ENCODE peak calls at places on chromosomes 12 and 14, in six cellular contexts. X is AG10803, E is BJ, S is IMR-90, T is nephron progenitor cell, L is endothelial cell. D is an unnamed sample.

GRCh38 chr12:68331500-68331868 is 678 bp downstream of the MDM1 start:
- DNase-seq in X (no peak), E (no peak), S (no peak), T (no peak), L (no peak), D (no peak)

GRCh38 chr12:13103391-13104033 is at the start of gene GSG1:
- DNase-seq in X (no peak), E (no peak), S (peak; percentile 44), T (no peak), L (no peak), D (no peak)

GRCh38 chr14:59406454-59407245 is 58.5 kb downstream of the GPR135 start:
- DNase-seq in X (peak; percentile 40), E (no peak), S (peak; percentile 59), T (no peak), L (no peak), D (no peak)

GRCh38 chr12:9326085-9326484 is 117.9 kb upstream of the PZP start:
- DNase-seq in X (no peak), E (no peak), S (no peak), T (no peak), L (no peak), D (no peak)

GRCh38 chr14:35351497-35351896 is 53.1 kb downstream of the NFKBIA start:
- DNase-seq in X (no peak), E (no peak), S (no peak), T (no peak), L (no peak), D (no peak)

GRCh38 chr14:64220466-64220865 is 73.7 kb downstream of the ESR2 start:
- DNase-seq in X (no peak), E (no peak), S (no peak), T (no peak), L (no peak), D (peak; percentile 76)

GRCh38 chr12:92208613-92209121 is 63.0 kb upstream of the BTG1 start:
- DNase-seq in X (peak; percentile 63), E (no peak), S (peak; percentile 31), T (no peak), L (no peak), D (no peak)

GRCh38 chr12:1391722-1392121 is 202.7 kb downstream of the FBXL14 start:
- DNase-seq in X (no peak), E (no peak), S (no peak), T (peak; percentile 18), L (peak; percentile 24), D (no peak)

GRCh38 chr14:89912667-89913211 is 41.8 kb downstream of the EFCAB11 start:
- DNase-seq in X (peak; percentile 99), E (peak; percentile 98), S (peak; percentile 97), T (no peak), L (no peak), D (no peak)

GRCh38 chr12:55929306-55929791 is 1.6 kb upstream of the DGKA start:
- DNase-seq in X (no peak), E (no peak), S (no peak), T (no peak), L (no peak), D (no peak)

GRCh38 chr12:53217049-53217929 is 10.2 kb upstream of the ITGB7 start:
- DNase-seq in X (peak; percentile 72), E (no peak), S (no peak), T (no peak), L (no peak), D (peak; percentile 43)

GRCh38 chr12:52387859-52388258 is 2.4 kb upstream of the KRT84 start:
- DNase-seq in X (no peak), E (no peak), S (no peak), T (no peak), L (no peak), D (no peak)

GRCh38 chr14:97367278-97367677 is 570.1 kb downstream of the VRK1 start:
- DNase-seq in X (no peak), E (no peak), S (no peak), T (no peak), L (no peak), D (no peak)

GRCh38 chr12:51871126-51871525 is 16.8 kb upstream of the ANKRD33 start:
- DNase-seq in X (no peak), E (no peak), S (no peak), T (no peak), L (no peak), D (peak; percentile 48)

GRCh38 chr14:57317248-57317833 is 48.6 kb downstream of the AP5M1 start:
- DNase-seq in X (peak; percentile 73), E (peak; percentile 4), S (peak; percentile 78), T (peak; percentile 81), L (peak; percentile 80), D (peak; percentile 27)

GRCh38 chr12:81181701-81182100 is 103.8 kb downstream of the ACSS3 start:
- DNase-seq in X (no peak), E (no peak), S (no peak), T (no peak), L (no peak), D (no peak)

GRCh38 chr12:53343978-53344377 is 7.8 kb upstream of the SP7 start:
- DNase-seq in X (no peak), E (no peak), S (no peak), T (no peak), L (no peak), D (no peak)

GRCh38 chr12:55720071-55720564 is at the start of gene RDH5:
- DNase-seq in X (peak; percentile 88), E (no peak), S (peak; percentile 89), T (no peak), L (no peak), D (peak; percentile 69)

DNA sequence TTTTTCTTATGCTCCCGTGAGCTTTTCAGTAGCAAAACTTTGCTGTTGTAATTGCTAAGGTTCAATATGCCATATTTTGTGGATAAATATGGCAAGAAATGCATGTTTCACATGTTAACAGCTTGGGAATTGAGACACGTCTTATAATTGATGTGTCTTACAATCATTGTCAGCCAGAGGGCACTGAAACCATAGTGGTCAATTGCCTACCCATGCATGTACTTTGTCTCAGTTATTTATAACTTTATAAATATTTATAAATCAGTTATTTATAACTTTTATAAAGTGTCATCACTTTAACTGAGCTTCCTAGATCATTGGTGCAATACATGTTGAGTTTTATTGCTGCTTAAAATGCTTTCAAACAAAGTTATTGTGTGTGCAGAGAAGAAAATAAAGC is 82.0 kb downstream of the CATSPERB start:
- DNase-seq in X (peak; percentile 60), E (no peak), S (peak; percentile 49), T (no peak), L (peak; percentile 8), D (no peak)
- TF ChIP-seq CTCF in X (peak; percentile 79), E (peak; percentile 33), S (peak; percentile 50), T (no peak), L (peak; percentile 63), D (peak; percentile 69)

GRCh38 chr12:4909734-4910501 is at the start of gene KCNA1:
- DNase-seq in X (peak; percentile 10), E (no peak), S (no peak), T (peak; percentile 53), L (peak; percentile 37), D (no peak)

GRCh38 chr12:4911316-4911994 is 1.8 kb downstream of the KCNA1 start:
- DNase-seq in X (no peak), E (no peak), S (no peak), T (no peak), L (no peak), D (no peak)

GRCh38 chr12:4909397-4909733 is 340 bp upstream of the KCNA1 start:
- DNase-seq in X (no peak), E (no peak), S (no peak), T (peak; percentile 53), L (peak; percentile 42), D (no peak)

GRCh38 chr12:4910502-4911315 is 1.0 kb downstream of the KCNA1 start:
- DNase-seq in X (peak; percentile 5), E (no peak), S (no peak), T (peak; percentile 17), L (no peak), D (no peak)

DNA sequence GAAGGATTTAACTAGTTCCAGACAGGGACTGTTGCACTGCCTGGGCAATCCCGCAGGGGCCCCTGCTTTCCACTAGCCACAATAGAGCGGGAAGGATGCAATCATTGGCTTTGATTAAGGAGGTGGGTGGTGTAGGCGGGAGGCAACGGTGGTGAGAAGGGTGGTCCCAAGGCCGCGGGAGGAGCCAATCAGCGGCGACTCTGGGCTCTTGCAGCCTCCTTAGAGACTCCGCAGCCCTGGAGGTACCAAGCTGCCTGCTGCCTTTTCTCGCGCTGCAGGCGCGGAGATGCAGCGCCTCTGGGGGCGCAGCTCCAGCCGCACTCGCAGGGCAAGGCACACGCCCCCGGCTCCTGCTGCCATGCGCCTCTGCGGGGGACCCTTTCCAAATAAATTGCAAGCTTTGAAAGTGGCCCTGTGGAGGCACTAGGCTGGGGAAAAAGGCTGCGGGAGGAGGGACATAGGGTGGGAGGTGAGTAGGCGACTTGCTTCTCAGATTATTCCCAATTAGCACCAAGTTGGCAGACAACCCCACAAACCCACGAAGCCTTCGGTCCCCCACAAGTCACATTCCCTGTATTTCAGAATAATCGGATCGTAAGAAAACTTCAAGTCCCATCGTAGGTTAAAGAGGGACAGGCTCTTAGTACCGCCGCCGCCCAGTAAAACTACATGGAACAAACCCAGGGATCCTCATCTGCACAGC is 860 bp upstream of the KCNA1 start:
- DNase-seq in X (no peak), E (no peak), S (no peak), T (peak; percentile 72), L (peak; percentile 52), D (no peak)
- TF ChIP-seq CTCF in X (no peak), E (no peak), S (no peak), T (no peak), L (no peak), D (peak; percentile 19)

GRCh38 chr14:24605435-24606190 is 3.9 kb downstream of the GZMH start:
- DNase-seq in X (peak; percentile 3), E (no peak), S (no peak), T (peak; percentile 54), L (peak; percentile 53), D (no peak)
- TF ChIP-seq CTCF in X (peak; percentile 46), E (peak; percentile 69), S (peak; percentile 45), T (peak; percentile 59), L (peak; percentile 78), D (peak; percentile 66)

GRCh38 chr12:5022465-5023061 is 21.1 kb upstream of the KCNA5 start:
- DNase-seq in X (peak; percentile 37), E (no peak), S (peak; percentile 36), T (peak; percentile 54), L (peak; percentile 53), D (no peak)
- TF ChIP-seq CTCF in X (peak; percentile 90), E (peak; percentile 93), S (peak; percentile 74), T (peak; percentile 93), L (peak; percentile 86), D (peak; percentile 97)

DNA sequence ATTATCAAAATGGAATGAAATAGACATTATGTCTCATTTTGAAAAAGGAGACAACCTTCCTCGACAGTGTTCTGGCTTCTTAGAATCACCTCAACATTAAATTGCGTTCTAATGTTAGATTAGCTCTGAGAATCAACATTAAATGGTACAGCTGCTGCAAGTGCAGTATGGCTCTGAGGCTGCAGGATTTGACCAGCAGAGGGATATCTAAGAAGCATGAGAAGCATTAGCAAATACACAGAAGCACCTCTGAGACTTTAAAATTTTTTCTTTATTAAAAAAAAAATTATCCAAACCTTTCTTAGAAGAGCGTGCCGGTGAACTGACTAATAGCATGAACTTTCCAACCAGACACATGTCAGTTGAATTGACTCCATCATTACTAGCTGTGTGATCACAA is 253.4 kb upstream of the LRIG3 start:
- DNase-seq in X (peak; percentile 6), E (no peak), S (peak; percentile 8), T (no peak), L (no peak), D (no peak)
- TF ChIP-seq CTCF in X (peak; percentile 42), E (peak; percentile 33), S (peak; percentile 8), T (no peak), L (no peak), D (no peak)